ENCODE peak calls at places on chromosome 4, in nine cellular contexts. A is left ventricle myocardium superior, C is astrocyte of the hippocampus, I is LoVo, Z is NT2/D1, J is right lobe of liver, V is HT1080, F is GM13977, N is A549. B is an unnamed sample.

GRCh38 chr4:141548791-141549190 is 87.6 kb upstream of the IL15 start:
- DNase-seq in V (no peak), A (no peak), J (no peak), I (no peak), N (no peak), C (no peak), F (no peak), Z (no peak), B (no peak)

GRCh38 chr4:97493815-97494518 is 649.3 kb downstream of the STPG2 start:
- DNase-seq in V (peak), A (no peak), Z (no peak), N (no peak), F (no peak), C (no peak), J (no peak), I (peak), B (no peak)

GRCh38 chr4:147351083-147351787 is 129.7 kb upstream of the EDNRA start:
- DNase-seq in C (no peak), Z (no peak), J (no peak), V (peak), I (no peak), A (no peak), N (no peak), F (no peak), B (no peak)

GRCh38 chr4:28277931-28278330 is 1417.3 kb downstream of the STIM2 start:
- DNase-seq in Z (no peak), J (no peak), V (no peak), F (no peak), I (no peak), C (no peak), N (no peak), A (no peak), B (no peak)

GRCh38 chr4:14168919-14169318 is 541.4 kb upstream of the BOD1L1 start:
- DNase-seq in J (peak), F (no peak), I (peak), C (peak), V (peak), Z (no peak), A (peak), N (peak), B (peak)

GRCh38 chr4:112550728-112551127 is 34.7 kb upstream of the NEUROG2 start:
- DNase-seq in V (no peak), A (no peak), I (no peak), Z (no peak), N (no peak), J (no peak), F (no peak), C (peak), B (no peak)

GRCh38 chr4:149735796-149736195 is 79.8 kb downstream of the IQCM start:
- DNase-seq in I (no peak), J (no peak), N (no peak), Z (no peak), C (no peak), F (no peak), A (no peak), V (peak), B (no peak)

GRCh38 chr4:64781737-64782326 is 372.6 kb upstream of the TECRL start:
- DNase-seq in N (peak), V (peak), A (no peak), Z (no peak), J (no peak), C (peak), I (peak), F (no peak), B (no peak)

GRCh38 chr4:104382961-104383360 is 111.7 kb downstream of the CXXC4 start:
- DNase-seq in V (peak), A (no peak), Z (no peak), N (no peak), I (no peak), F (no peak), J (no peak), C (no peak), B (no peak)

GRCh38 chr4:186798951-186799659 is 75.4 kb upstream of the FAT1 start:
- DNase-seq in Z (no peak), N (no peak), J (no peak), V (no peak), A (no peak), C (no peak), F (no peak), I (no peak), B (no peak)

GRCh38 chr4:55186123-55186522 is 60.7 kb upstream of the KDR start:
- DNase-seq in C (no peak), N (no peak), A (no peak), V (no peak), F (no peak), I (no peak), Z (no peak), J (no peak), B (no peak)

GRCh38 chr4:143721317-143721716 is 20.8 kb upstream of the FREM3 start:
- DNase-seq in J (no peak), N (no peak), Z (no peak), F (no peak), V (peak), A (no peak), C (no peak), I (no peak), B (no peak)

GRCh38 chr4:37956941-37957340 is 3.3 kb upstream of the PTTG2 start:
- DNase-seq in C (no peak), J (no peak), A (no peak), N (no peak), Z (no peak), F (no peak), I (no peak), V (no peak), B (no peak)

GRCh38 chr4:78155616-78156105 is 98.5 kb downstream of the FRAS1 start:
- DNase-seq in A (no peak), N (no peak), C (peak), J (no peak), I (no peak), Z (no peak), F (no peak), V (peak), B (no peak)

GRCh38 chr4:185638093-185638492 is 102.8 kb upstream of the PDLIM3 start:
- DNase-seq in I (no peak), N (no peak), C (no peak), F (no peak), J (no peak), A (no peak), V (no peak), Z (no peak), B (no peak)

B was measured in AG09309.